ENCODE peak calls at places on chromosomes 2 and 18, in four cellular contexts. I, R, Y and Z are unnamed samples. For H3K4me1, the result is how much of the 10 kb centered on the place peaks cover.

GRCh38 chr2:158022888-158023287 is 78.8 kb upstream of the UPP2 start:
- DNase-seq in I (no peak), R (no peak), Y (no peak), Z (no peak)

GRCh38 chr18:74623047-74623816 is 25.6 kb downstream of the ZNF407 start:
- DNase-seq in I (no peak), R (no peak), Y (no peak), Z (no peak)

GRCh38 chr2:172734711-172735645 is 667 bp upstream of the RAPGEF4 start:
- DNase-seq in I (no peak), R (no peak), Y (no peak), Z (no peak)

GRCh38 chr2:238803996-238804395 is 43.9 kb upstream of the TWIST2 start:
- DNase-seq in I (peak), R (no peak), Y (no peak), Z (no peak)

GRCh38 chr2:182941121-182941713 is 74.8 kb upstream of the FRZB start:
- DNase-seq in I (peak), R (no peak), Y (no peak), Z (no peak)

GRCh38 chr2:144367030-144367429 is 152.9 kb downstream of the ZEB2 start:
- DNase-seq in I (no peak), R (no peak), Y (no peak), Z (no peak)

GRCh38 chr18:68662779-68663178 is 52.1 kb downstream of the TMX3 start:
- DNase-seq in I (no peak), R (no peak), Y (no peak), Z (no peak)

GRCh38 chr2:11158916-11159573 is 3.8 kb downstream of the SLC66A3 start:
- DNase-seq in I (no peak), R (no peak), Y (no peak), Z (no peak)

GRCh38 chr2:102050854-102051391 is 59.2 kb downstream of the IL1R2 start:
- DNase-seq in I (no peak), R (peak), Y (no peak), Z (no peak)

GRCh38 chr2:116668691-116669090 is 1145.8 kb upstream of the DDX18 start:
- DNase-seq in I (no peak), R (no peak), Y (no peak), Z (no peak)

GRCh38 chr2:127526940-127527804 is 883 bp upstream of the IWS1 start:
- DNase-seq in I (peak), R (peak), Y (no peak), Z (no peak)

GRCh38 chr2:18094277-18094676 is 215.8 kb downstream of the KCNS3 start:
- DNase-seq in I (no peak), R (no peak), Y (no peak), Z (no peak)

GRCh38 chr2:112048887-112049286 is 6.2 kb upstream of the TMEM87B start:
- DNase-seq in I (peak), R (peak), Y (no peak), Z (no peak)

GRCh38 chr2:73979686-73980085 is 5.0 kb upstream of the TET3 start:
- DNase-seq in I (no peak), R (peak), Y (no peak), Z (no peak)

GRCh38 chr2:173149491-173149890 is 73.8 kb downstream of the MAP3K20 start:
- DNase-seq in I (no peak), R (no peak), Y (no peak), Z (peak)

GRCh38 chr2:104599802-104600510 is 254.0 kb upstream of the POU3F3 start:
- DNase-seq in I (no peak), R (no peak), Y (no peak), Z (no peak)

GRCh38 chr2:212903413-212903812 is 248.0 kb downstream of the IKZF2 start:
- DNase-seq in I (no peak), R (no peak), Y (no peak), Z (no peak)

GRCh38 chr2:191352536-191352935 is 107.3 kb downstream of the MYO1B start:
- DNase-seq in I (no peak), R (no peak), Y (no peak), Z (no peak)

GRCh38 chr2:105789745-105790466 is 45.2 kb downstream of the NCK2 start:
- DNase-seq in I (no peak), R (no peak), Y (no peak), Z (peak)

GRCh38 chr2:179543361-179543901 is 278.8 kb upstream of the SESTD1 start:
- DNase-seq in I (no peak), R (peak), Y (no peak), Z (no peak)

GRCh38 chr18:23282437-23282781 is 147.1 kb downstream of the CABLES1 start:
- DNase-seq in I (no peak), R (no peak), Y (no peak), Z (no peak)

GRCh38 chr2:233453111-233453915 is 99.0 kb downstream of the DGKD start:
- DNase-seq in I (no peak), R (no peak), Y (no peak), Z (no peak)

DNA sequence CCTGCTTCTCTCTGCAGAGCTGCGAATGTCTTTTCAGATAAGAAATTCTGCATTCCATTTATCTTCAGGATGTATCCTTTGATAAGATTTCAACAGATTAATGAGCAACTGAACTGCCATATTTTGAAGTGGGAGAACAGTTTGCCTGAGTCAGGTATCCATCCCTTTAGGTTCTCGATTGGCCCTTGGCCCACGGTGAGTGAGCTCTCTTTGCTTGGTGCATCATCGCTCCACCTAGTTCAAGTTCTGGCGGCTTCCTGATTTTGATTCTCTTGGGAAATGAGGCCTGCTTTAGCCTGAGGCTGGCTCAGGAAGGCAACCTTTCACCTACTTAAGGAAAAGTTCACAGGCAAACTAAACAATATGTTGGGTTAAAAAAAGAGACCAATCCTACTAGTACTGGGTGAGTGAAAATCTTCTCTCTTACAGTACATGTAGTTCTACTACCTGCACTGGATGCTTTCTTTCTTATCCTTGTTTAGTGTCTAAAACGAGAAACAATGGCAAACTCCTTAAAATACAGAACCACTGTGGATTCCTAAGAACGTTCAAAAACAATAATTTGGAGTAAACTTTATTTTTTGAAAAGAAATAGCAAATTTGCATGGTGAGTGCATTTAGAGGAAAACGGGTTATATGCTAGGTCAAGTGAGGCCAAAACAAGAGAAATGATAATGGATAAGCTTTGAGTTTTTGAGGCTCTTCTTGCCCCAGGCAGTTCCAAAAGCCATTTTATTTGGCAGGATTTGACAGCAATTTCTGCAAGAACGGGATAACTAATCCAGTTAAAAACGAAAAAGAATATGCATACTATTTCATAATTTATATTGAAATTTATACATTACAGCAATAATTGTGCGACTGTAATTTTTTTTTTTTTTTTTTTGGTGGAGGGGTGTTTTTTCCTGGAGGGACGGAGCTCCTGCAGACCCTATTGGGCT is 780 bp upstream of the ACSL3 start:
- DNase-seq in I (peak), R (peak), Y (no peak), Z (no peak)
- TF ChIP-seq TCF12 in I (no peak), R (no peak), Y (no peak), Z (no peak)

DNA sequence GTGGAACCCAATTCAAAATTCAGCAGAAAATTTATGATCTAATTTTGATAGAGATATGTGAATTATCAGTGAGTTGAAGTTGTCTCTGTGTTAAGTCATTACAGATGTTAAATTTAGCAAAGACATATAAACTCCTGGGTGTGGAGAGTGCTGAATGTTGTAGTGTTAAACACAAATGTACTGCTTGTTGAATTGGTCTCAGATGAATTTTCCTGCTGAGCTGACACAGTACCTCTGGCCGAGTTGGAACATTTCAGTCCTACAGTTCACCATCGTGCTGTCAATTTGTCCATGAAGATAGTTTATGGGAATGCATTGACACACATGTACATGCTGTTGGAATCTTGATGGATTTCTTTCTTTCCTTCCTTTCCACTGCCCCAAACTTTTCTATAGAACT is 255.9 kb downstream of the PLCL1 start:
- DNase-seq in I (no peak), R (no peak), Y (no peak), Z (no peak)
- H3K4me1 ChIP-seq in I (under half), R (under half), Y (under half), Z (under half)

GRCh38 chr2:120880381-120880780 is 144.7 kb downstream of the GLI2 start:
- DNase-seq in I (no peak), R (no peak), Y (no peak), Z (no peak)

GRCh38 chr2:120881981-120882788 is 146.5 kb downstream of the GLI2 start:
- DNase-seq in I (peak), R (no peak), Y (no peak), Z (no peak)

GRCh38 chr2:120878970-120879369 is 143.3 kb downstream of the GLI2 start:
- DNase-seq in I (no peak), R (no peak), Y (no peak), Z (no peak)

GRCh38 chr2:120877409-120877808 is 141.7 kb downstream of the GLI2 start:
- DNase-seq in I (no peak), R (no peak), Y (no peak), Z (no peak)

GRCh38 chr2:120879401-120880295 is 144.0 kb downstream of the GLI2 start:
- DNase-seq in I (no peak), R (no peak), Y (no peak), Z (no peak)
- TF ChIP-seq TCF12 in I (no peak), R (no peak), Y (no peak), Z (no peak)

DNA sequence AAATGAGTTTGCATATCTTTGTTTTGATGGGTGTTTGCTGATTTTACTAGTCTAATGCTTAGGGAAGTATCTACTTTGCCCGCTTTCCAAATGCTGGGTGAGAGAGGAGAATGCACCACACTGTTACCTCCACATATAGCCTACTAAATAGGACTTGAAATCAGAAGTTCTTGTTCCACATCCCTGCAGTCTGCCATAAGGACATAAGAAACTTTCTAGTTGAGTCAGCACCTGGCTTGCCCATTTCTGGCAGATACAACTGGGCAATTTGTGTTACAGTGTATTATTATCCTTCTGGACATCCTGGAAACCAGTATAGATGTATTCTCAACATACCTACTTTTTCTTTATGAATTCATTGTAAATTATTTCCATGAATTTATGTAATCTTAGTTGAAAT is 29.5 kb downstream of the ANXA4 start:
- DNase-seq in I (no peak), R (no peak), Y (no peak), Z (no peak)
- H3K4me1 ChIP-seq in I (under half), R (under half), Y (under half), Z (half or more)

DNA sequence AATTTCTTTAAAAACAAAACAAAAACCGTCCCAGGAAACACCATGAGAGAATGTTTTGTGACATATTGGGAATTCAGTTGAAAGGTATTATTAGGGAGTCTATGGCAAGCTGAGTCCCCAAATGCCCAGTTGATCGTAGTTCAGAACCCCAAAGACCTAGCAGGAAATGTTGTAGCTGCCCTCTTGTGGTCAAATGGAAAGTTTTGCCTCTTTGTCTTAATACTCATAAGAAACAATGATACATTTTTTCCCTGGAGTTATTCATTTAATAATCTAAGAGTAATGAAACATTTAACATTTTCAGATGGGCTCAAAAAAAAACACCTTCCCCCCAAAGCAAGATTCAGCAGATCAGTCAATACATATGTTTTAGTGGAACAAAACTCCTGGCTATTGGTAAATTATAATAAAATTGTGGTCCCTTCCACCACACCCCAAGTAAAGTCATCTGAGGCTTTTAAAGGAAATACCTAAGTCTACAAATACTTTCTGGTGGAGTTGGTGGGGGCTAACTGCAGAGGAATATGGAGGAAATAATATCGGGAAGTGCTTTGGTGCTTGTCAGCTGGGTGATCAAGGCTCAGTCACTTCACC is 37.8 kb upstream of the EFEMP1 start:
- DNase-seq in I (peak), R (peak), Y (no peak), Z (no peak)
- TF ChIP-seq TCF12 in I (no peak), R (no peak), Y (no peak), Z (no peak)

DNA sequence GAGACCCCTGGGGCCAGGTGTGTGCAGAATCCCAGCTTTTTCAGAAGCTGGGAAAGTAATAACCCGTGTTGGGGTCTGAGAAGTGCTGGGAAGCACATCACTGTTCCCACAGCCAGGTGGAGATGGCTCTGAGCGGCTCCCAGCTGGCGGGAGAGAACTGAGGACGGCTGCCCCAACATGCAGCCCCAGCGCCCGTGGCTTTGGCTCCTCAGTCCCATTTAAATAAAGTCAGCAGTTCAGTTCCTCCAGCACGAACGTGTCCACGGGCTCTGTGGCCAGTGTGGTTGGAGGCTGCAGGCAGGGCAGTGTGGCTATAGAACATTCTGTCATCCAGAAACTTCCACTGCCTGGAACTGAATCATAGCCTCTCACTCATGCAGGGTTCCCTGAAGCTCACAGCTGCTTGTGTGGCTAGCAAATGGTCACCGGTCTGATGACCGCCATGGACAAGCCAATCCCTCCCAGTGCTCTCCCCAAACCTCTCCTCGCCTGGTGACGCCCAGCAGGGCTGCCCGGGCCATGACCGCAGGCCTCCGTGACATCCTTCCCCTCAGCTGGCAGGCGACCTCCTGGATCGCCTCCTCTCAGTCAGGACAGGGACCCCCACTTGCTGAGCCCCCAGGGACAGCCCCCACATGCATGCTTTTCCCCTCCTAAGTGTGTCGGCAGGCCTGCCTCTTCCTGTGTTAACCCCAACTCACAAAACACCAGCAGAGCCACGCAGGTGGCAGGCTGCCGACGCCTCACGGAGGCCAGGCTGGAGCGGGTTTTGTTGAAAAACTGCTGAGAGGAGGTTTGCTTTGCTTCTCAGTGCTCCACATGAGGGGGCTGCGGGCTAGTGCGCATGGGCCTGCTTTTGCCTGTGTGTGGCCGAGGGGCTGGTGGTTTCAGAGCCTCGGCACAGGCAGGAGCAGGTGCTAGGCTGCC is 1.3 kb downstream of the RTP5 start:
- DNase-seq in I (peak), R (no peak), Y (no peak), Z (no peak)
- H3K4me1 ChIP-seq in I (under half), R (under half), Y (under half), Z (under half)

GRCh38 chr18:11004294-11004693 is 145.1 kb downstream of the PIEZO2 start:
- DNase-seq in I (no peak), R (no peak), Y (no peak), Z (peak)
- TF ChIP-seq TCF12 in I (no peak), R (no peak), Y (no peak), Z (peak)